ENCODE peak calls at places on chromosomes 2 and 18, in six cellular contexts. One of them, this sample, is unnamed.

GRCh38 chr2:12269041-12269972 is 447.4 kb upstream of the TRIB2 start:
- DNase-seq in A549: no peak
- DNase-seq in K562: no peak
- DNase-seq in HepG2: no peak
- DNase-seq in GM12878: no peak
- DNase-seq in IMR-90: no peak
- DNase-seq in this sample: no peak

GRCh38 chr2:174522553-174522952 is 35.7 kb upstream of the GPR155 start:
- DNase-seq in IMR-90: peak
- DNase-seq in A549: peak
- DNase-seq in GM12878: no peak
- DNase-seq in HepG2: no peak
- DNase-seq in K562: no peak
- DNase-seq in this sample: no peak

GRCh38 chr18:54983041-54983686 is 23.9 kb upstream of the CCDC68 start:
- DNase-seq in IMR-90: peak
- DNase-seq in GM12878: no peak
- DNase-seq in K562: peak
- DNase-seq in A549: peak
- DNase-seq in HepG2: peak
- DNase-seq in this sample: peak

GRCh38 chr2:24873619-24874018 is 46.4 kb downstream of the ADCY3 start:
- DNase-seq in IMR-90: no peak
- DNase-seq in A549: no peak
- DNase-seq in K562: no peak
- DNase-seq in GM12878: no peak
- DNase-seq in HepG2: no peak
- DNase-seq in this sample: no peak

GRCh38 chr2:111169268-111169667 is 48.6 kb downstream of the BCL2L11 start:
- DNase-seq in IMR-90: no peak
- DNase-seq in A549: no peak
- DNase-seq in GM12878: no peak
- DNase-seq in HepG2: no peak
- DNase-seq in K562: no peak
- DNase-seq in this sample: no peak

GRCh38 chr2:126145752-126146151 is 510.2 kb upstream of the GYPC start:
- DNase-seq in A549: no peak
- DNase-seq in K562: no peak
- DNase-seq in GM12878: no peak
- DNase-seq in HepG2: no peak
- DNase-seq in IMR-90: no peak
- DNase-seq in this sample: no peak

GRCh38 chr2:36185624-36186023 is 170.0 kb upstream of the CRIM1 start:
- DNase-seq in GM12878: no peak
- DNase-seq in IMR-90: no peak
- DNase-seq in A549: no peak
- DNase-seq in K562: no peak
- DNase-seq in HepG2: no peak
- DNase-seq in this sample: no peak

GRCh38 chr2:42074661-42075060 is 26.8 kb downstream of the PKDCC start:
- DNase-seq in A549: no peak
- DNase-seq in IMR-90: no peak
- DNase-seq in HepG2: no peak
- DNase-seq in GM12878: no peak
- DNase-seq in K562: peak
- DNase-seq in this sample: no peak

GRCh38 chr18:50706199-50706598 is 113.6 kb downstream of the MRO start:
- DNase-seq in HepG2: no peak
- DNase-seq in IMR-90: no peak
- DNase-seq in GM12878: no peak
- DNase-seq in K562: no peak
- DNase-seq in A549: no peak
- DNase-seq in this sample: no peak

GRCh38 chr2:232388324-232388891 is 9.9 kb downstream of the ALPP start:
- DNase-seq in HepG2: no peak
- DNase-seq in IMR-90: no peak
- DNase-seq in GM12878: no peak
- DNase-seq in A549: no peak
- DNase-seq in K562: no peak
- DNase-seq in this sample: no peak

GRCh38 chr2:240165034-240165433 is 24.6 kb upstream of the OTOS start:
- DNase-seq in IMR-90: no peak
- DNase-seq in HepG2: no peak
- DNase-seq in A549: no peak
- DNase-seq in K562: no peak
- DNase-seq in GM12878: no peak
- DNase-seq in this sample: no peak

GRCh38 chr2:240813231-240813921 is 6.6 kb downstream of the KIF1A start:
- DNase-seq in IMR-90: no peak
- DNase-seq in A549: no peak
- DNase-seq in HepG2: no peak
- DNase-seq in GM12878: no peak
- DNase-seq in K562: no peak
- DNase-seq in this sample: no peak

GRCh38 chr2:158255257-158255656 is 153.6 kb downstream of the UPP2 start:
- DNase-seq in A549: no peak
- DNase-seq in IMR-90: no peak
- DNase-seq in GM12878: no peak
- DNase-seq in K562: no peak
- DNase-seq in HepG2: no peak
- DNase-seq in this sample: no peak

GRCh38 chr2:179946346-179946745 is 60.8 kb downstream of the CWC22 start:
- DNase-seq in HepG2: no peak
- DNase-seq in IMR-90: no peak
- DNase-seq in A549: no peak
- DNase-seq in K562: no peak
- DNase-seq in GM12878: no peak
- DNase-seq in this sample: no peak

GRCh38 chr2:159064446-159065301 is 96.2 kb downstream of the TANC1 start:
- DNase-seq in GM12878: no peak
- DNase-seq in A549: no peak
- DNase-seq in HepG2: peak
- DNase-seq in IMR-90: peak
- DNase-seq in K562: no peak
- DNase-seq in this sample: peak

GRCh38 chr2:234558642-234559041 is 61.8 kb upstream of the ARL4C start:
- DNase-seq in A549: no peak
- DNase-seq in GM12878: no peak
- DNase-seq in K562: no peak
- DNase-seq in HepG2: no peak
- DNase-seq in IMR-90: no peak
- DNase-seq in this sample: no peak

GRCh38 chr2:164719996-164720941 is 99.0 kb upstream of the GRB14 start:
- DNase-seq in K562: no peak
- DNase-seq in A549: no peak
- DNase-seq in GM12878: no peak
- DNase-seq in IMR-90: peak
- DNase-seq in HepG2: no peak
- DNase-seq in this sample: no peak

GRCh38 chr2:164721425-164721824 is 100.1 kb upstream of the GRB14 start:
- DNase-seq in IMR-90: no peak
- DNase-seq in HepG2: no peak
- DNase-seq in GM12878: no peak
- DNase-seq in K562: no peak
- DNase-seq in A549: no peak
- DNase-seq in this sample: no peak

GRCh38 chr2:164714471-164714870 is 93.2 kb upstream of the GRB14 start:
- DNase-seq in IMR-90: no peak
- DNase-seq in K562: peak
- DNase-seq in HepG2: no peak
- DNase-seq in GM12878: no peak
- DNase-seq in A549: no peak
- DNase-seq in this sample: no peak

GRCh38 chr2:164711246-164712138 is 90.2 kb upstream of the GRB14 start:
- DNase-seq in A549: peak
- DNase-seq in IMR-90: no peak
- DNase-seq in K562: no peak
- DNase-seq in GM12878: no peak
- DNase-seq in HepG2: peak
- DNase-seq in this sample: no peak

GRCh38 chr2:164717000-164717597 is 95.8 kb upstream of the GRB14 start:
- DNase-seq in GM12878: no peak
- DNase-seq in HepG2: peak
- DNase-seq in K562: peak
- DNase-seq in A549: peak
- DNase-seq in IMR-90: peak
- DNase-seq in this sample: no peak
- TF ChIP-seq BHLHE40 in GM12878: no peak
- TF ChIP-seq BHLHE40 in HepG2: no peak
- TF ChIP-seq BHLHE40 in K562: no peak
- TF ChIP-seq BHLHE40 in A549: no peak
- TF ChIP-seq BHLHE40 in IMR-90: no peak
- TF ChIP-seq BHLHE40 in this sample: no peak

GRCh38 chr2:190578158-190579057 is 43.9 kb upstream of the NEMP2 start:
- DNase-seq in GM12878: no peak
- DNase-seq in IMR-90: no peak
- DNase-seq in K562: peak
- DNase-seq in HepG2: peak
- DNase-seq in A549: peak
- DNase-seq in this sample: no peak
- TF ChIP-seq BHLHE40 in GM12878: no peak
- TF ChIP-seq BHLHE40 in IMR-90: no peak
- TF ChIP-seq BHLHE40 in K562: peak
- TF ChIP-seq BHLHE40 in HepG2: no peak
- TF ChIP-seq BHLHE40 in A549: no peak
- TF ChIP-seq BHLHE40 in this sample: no peak

GRCh38 chr2:168120730-168121129 is 126.7 kb downstream of the STK39 start:
- DNase-seq in IMR-90: peak
- DNase-seq in GM12878: no peak
- DNase-seq in HepG2: no peak
- DNase-seq in A549: no peak
- DNase-seq in K562: peak
- DNase-seq in this sample: no peak

GRCh38 chr2:168120310-168120709 is 127.1 kb downstream of the STK39 start:
- DNase-seq in A549: no peak
- DNase-seq in HepG2: no peak
- DNase-seq in GM12878: no peak
- DNase-seq in IMR-90: no peak
- DNase-seq in K562: no peak
- DNase-seq in this sample: no peak

GRCh38 chr2:168119519-168120141 is 127.8 kb downstream of the STK39 start:
- DNase-seq in HepG2: peak
- DNase-seq in K562: peak
- DNase-seq in IMR-90: peak
- DNase-seq in GM12878: no peak
- DNase-seq in A549: peak
- DNase-seq in this sample: peak

GRCh38 chr2:168116448-168116847 is 130.9 kb downstream of the STK39 start:
- DNase-seq in A549: no peak
- DNase-seq in K562: peak
- DNase-seq in IMR-90: peak
- DNase-seq in HepG2: peak
- DNase-seq in GM12878: no peak
- DNase-seq in this sample: no peak

GRCh38 chr2:168118733-168119518 is 128.5 kb downstream of the STK39 start:
- DNase-seq in A549: peak
- DNase-seq in K562: peak
- DNase-seq in HepG2: peak
- DNase-seq in GM12878: no peak
- DNase-seq in IMR-90: peak
- DNase-seq in this sample: peak
- TF ChIP-seq BHLHE40 in A549: no peak
- TF ChIP-seq BHLHE40 in K562: no peak
- TF ChIP-seq BHLHE40 in HepG2: no peak
- TF ChIP-seq BHLHE40 in GM12878: no peak
- TF ChIP-seq BHLHE40 in IMR-90: no peak
- TF ChIP-seq BHLHE40 in this sample: no peak

GRCh38 chr2:73083886-73084792 is 12.6 kb upstream of the SFXN5 start:
- DNase-seq in GM12878: no peak
- DNase-seq in IMR-90: no peak
- DNase-seq in HepG2: no peak
- DNase-seq in K562: no peak
- DNase-seq in A549: no peak
- DNase-seq in this sample: no peak
- TF ChIP-seq BHLHE40 in GM12878: no peak
- TF ChIP-seq BHLHE40 in IMR-90: no peak
- TF ChIP-seq BHLHE40 in HepG2: no peak
- TF ChIP-seq BHLHE40 in K562: no peak
- TF ChIP-seq BHLHE40 in A549: no peak
- TF ChIP-seq BHLHE40 in this sample: no peak

GRCh38 chr2:156659694-156660093 is 223.5 kb downstream of the GPD2 start:
- DNase-seq in GM12878: no peak
- DNase-seq in A549: no peak
- DNase-seq in K562: no peak
- DNase-seq in IMR-90: no peak
- DNase-seq in HepG2: no peak
- DNase-seq in this sample: no peak
- TF ChIP-seq BHLHE40 in GM12878: no peak
- TF ChIP-seq BHLHE40 in A549: no peak
- TF ChIP-seq BHLHE40 in K562: no peak
- TF ChIP-seq BHLHE40 in IMR-90: no peak
- TF ChIP-seq BHLHE40 in HepG2: no peak
- TF ChIP-seq BHLHE40 in this sample: no peak

GRCh38 chr18:10454800-10455550 is 540 bp downstream of the APCDD1 start:
- DNase-seq in IMR-90: peak
- DNase-seq in K562: no peak
- DNase-seq in HepG2: no peak
- DNase-seq in A549: peak
- DNase-seq in GM12878: no peak
- DNase-seq in this sample: peak
- TF ChIP-seq BHLHE40 in IMR-90: no peak
- TF ChIP-seq BHLHE40 in K562: no peak
- TF ChIP-seq BHLHE40 in HepG2: no peak
- TF ChIP-seq BHLHE40 in A549: no peak
- TF ChIP-seq BHLHE40 in GM12878: no peak
- TF ChIP-seq BHLHE40 in this sample: no peak